ENCODE peak calls at places on chromosome 21, in five cellular contexts. T is GM23248; A is uterus; L is CD8-positive, alpha-beta T cell; Z is upper lobe of right lung. E is an unnamed sample.

GRCh38 chr21:46183910-46184624 is at the start of gene SPATC1L:
- DNase-seq in Z (peak), T (peak), A (peak), L (no peak), E (peak)

GRCh38 chr21:44301093-44301492 is 1.2 kb downstream of the PFKL start:
- DNase-seq in T (peak), L (no peak), Z (no peak), A (no peak), E (no peak)

GRCh38 chr21:46121286-46122221 is 23.6 kb downstream of the COL6A2 start:
- DNase-seq in T (no peak), Z (peak), A (peak), L (no peak), E (no peak)

GRCh38 chr21:25568230-25568629 is 39.1 kb downstream of the MRPL39 start:
- DNase-seq in A (peak), T (no peak), Z (no peak), L (no peak), E (peak)

GRCh38 chr21:40053007-40053406 is 185.8 kb downstream of the PCP4 start:
- DNase-seq in A (peak), Z (peak), T (no peak), L (no peak), E (no peak)

GRCh38 chr21:19130379-19131028 is 726.9 kb upstream of the TMPRSS15 start:
- DNase-seq in Z (no peak), A (no peak), L (no peak), T (no peak), E (no peak)

GRCh38 chr21:35743571-35743970 is 316.8 kb downstream of the SETD4 start:
- DNase-seq in A (no peak), T (peak), Z (no peak), L (no peak), E (peak)

GRCh38 chr21:46421191-46421750 is 37.4 kb upstream of the DIP2A start:
- DNase-seq in Z (no peak), A (no peak), T (no peak), L (no peak), E (no peak)

GRCh38 chr21:33491373-33492102 is at the start of gene DNAJC28:
- DNase-seq in L (peak), Z (peak), A (peak), T (peak), E (peak)

GRCh38 chr21:16069713-16070112 is 339.9 kb downstream of the USP25 start:
- DNase-seq in A (no peak), Z (no peak), L (no peak), T (peak), E (no peak)

GRCh38 chr21:44425307-44425894 is 29.9 kb upstream of the LRRC3 start:
- DNase-seq in Z (peak), L (no peak), T (no peak), A (no peak), E (no peak)

GRCh38 chr21:33650929-33651505 is 8.7 kb downstream of the ITSN1 start:
- DNase-seq in A (no peak), Z (no peak), L (no peak), T (no peak), E (no peak)

E was measured in SJSA1.